ENCODE peak calls at places on chromosomes 12 and 14, in seven cellular contexts. One of them, this sample, is unnamed.
A peak's percentile ranks its signal among the peaks of the same experiment; 100 is the strongest.

GRCh38 chr12:120117961-120118709 is 1.6 kb upstream of the RAB35 start:
- DNase-seq in PC-3: peak; percentile 71
- DNase-seq in keratinocyte: peak; percentile 74
- DNase-seq in fibroblast of lung: peak; percentile 39
- DNase-seq in neuronal stem cell: no peak
- DNase-seq in H7: peak; percentile 85
- DNase-seq in left ventricle myocardium inferior: no peak
- DNase-seq in this sample: no peak

GRCh38 chr12:116426391-116427136 is 132.6 kb upstream of the MAP1LC3B2 start:
- DNase-seq in PC-3: peak; percentile 99
- DNase-seq in keratinocyte: peak; percentile 95
- DNase-seq in fibroblast of lung: peak; percentile 97
- DNase-seq in neuronal stem cell: no peak
- DNase-seq in H7: peak; percentile 66
- DNase-seq in left ventricle myocardium inferior: peak; percentile 35
- DNase-seq in this sample: peak; percentile 92

GRCh38 chr12:27790179-27790578 is 10.1 kb upstream of the MANSC4 start:
- DNase-seq in PC-3: no peak
- DNase-seq in keratinocyte: no peak
- DNase-seq in fibroblast of lung: no peak
- DNase-seq in neuronal stem cell: no peak
- DNase-seq in H7: no peak
- DNase-seq in left ventricle myocardium inferior: no peak
- DNase-seq in this sample: no peak

GRCh38 chr12:122891661-122892525 is 4.0 kb downstream of the VPS37B start:
- DNase-seq in PC-3: peak; percentile 88
- DNase-seq in keratinocyte: no peak
- DNase-seq in fibroblast of lung: peak; percentile 85
- DNase-seq in neuronal stem cell: peak; percentile 68
- DNase-seq in H7: peak; percentile 77
- DNase-seq in left ventricle myocardium inferior: no peak
- DNase-seq in this sample: no peak

GRCh38 chr14:32074887-32075572 is 2.1 kb upstream of the ARHGAP5 start:
- DNase-seq in PC-3: peak; percentile 19
- DNase-seq in keratinocyte: no peak
- DNase-seq in fibroblast of lung: peak; percentile 41
- DNase-seq in neuronal stem cell: no peak
- DNase-seq in H7: no peak
- DNase-seq in left ventricle myocardium inferior: no peak
- DNase-seq in this sample: no peak

GRCh38 chr14:68658029-68658509 is 134.8 kb downstream of the ZFP36L1 start:
- DNase-seq in PC-3: no peak
- DNase-seq in keratinocyte: no peak
- DNase-seq in fibroblast of lung: no peak
- DNase-seq in neuronal stem cell: no peak
- DNase-seq in H7: no peak
- DNase-seq in left ventricle myocardium inferior: no peak
- DNase-seq in this sample: no peak

GRCh38 chr12:100138048-100138907 is 4.4 kb downstream of the BLTP3B start:
- DNase-seq in PC-3: peak; percentile 45
- DNase-seq in keratinocyte: no peak
- DNase-seq in fibroblast of lung: no peak
- DNase-seq in neuronal stem cell: no peak
- DNase-seq in H7: no peak
- DNase-seq in left ventricle myocardium inferior: no peak
- DNase-seq in this sample: no peak

GRCh38 chr14:99360774-99361595 is 89.0 kb upstream of the BCL11B start:
- DNase-seq in PC-3: peak; percentile 15
- DNase-seq in keratinocyte: no peak
- DNase-seq in fibroblast of lung: no peak
- DNase-seq in neuronal stem cell: no peak
- DNase-seq in H7: no peak
- DNase-seq in left ventricle myocardium inferior: no peak
- DNase-seq in this sample: no peak

GRCh38 chr12:51971679-51972423 is 20.4 kb downstream of the ACVR1B start:
- DNase-seq in PC-3: no peak
- DNase-seq in keratinocyte: no peak
- DNase-seq in fibroblast of lung: no peak
- DNase-seq in neuronal stem cell: no peak
- DNase-seq in H7: no peak
- DNase-seq in left ventricle myocardium inferior: no peak
- DNase-seq in this sample: no peak

GRCh38 chr12:122811777-122812176 is 23.5 kb upstream of the HIP1R start:
- DNase-seq in PC-3: no peak
- DNase-seq in keratinocyte: no peak
- DNase-seq in fibroblast of lung: no peak
- DNase-seq in neuronal stem cell: no peak
- DNase-seq in H7: no peak
- DNase-seq in left ventricle myocardium inferior: no peak
- DNase-seq in this sample: no peak

GRCh38 chr14:70098257-70098809 is 90.4 kb downstream of the SLC8A3 start:
- DNase-seq in PC-3: no peak
- DNase-seq in keratinocyte: no peak
- DNase-seq in fibroblast of lung: peak; percentile 3
- DNase-seq in neuronal stem cell: no peak
- DNase-seq in H7: no peak
- DNase-seq in left ventricle myocardium inferior: no peak
- DNase-seq in this sample: no peak

GRCh38 chr12:66663605-66664004 is 15.3 kb downstream of the GRIP1 start:
- DNase-seq in PC-3: no peak
- DNase-seq in keratinocyte: no peak
- DNase-seq in fibroblast of lung: no peak
- DNase-seq in neuronal stem cell: no peak
- DNase-seq in H7: no peak
- DNase-seq in left ventricle myocardium inferior: no peak
- DNase-seq in this sample: no peak

GRCh38 chr12:124497658-124498057 is 69.8 kb downstream of the NCOR2 start:
- DNase-seq in PC-3: no peak
- DNase-seq in keratinocyte: no peak
- DNase-seq in fibroblast of lung: peak; percentile 93
- DNase-seq in neuronal stem cell: no peak
- DNase-seq in H7: no peak
- DNase-seq in left ventricle myocardium inferior: peak; percentile 84
- DNase-seq in this sample: no peak

GRCh38 chr12:62686938-62687337 is 220.3 kb downstream of the MON2 start:
- DNase-seq in PC-3: no peak
- DNase-seq in keratinocyte: no peak
- DNase-seq in fibroblast of lung: no peak
- DNase-seq in neuronal stem cell: no peak
- DNase-seq in H7: no peak
- DNase-seq in left ventricle myocardium inferior: no peak
- DNase-seq in this sample: no peak

GRCh38 chr12:123912415-123913385 is 59.9 kb downstream of the CCDC92 start:
- DNase-seq in PC-3: no peak
- DNase-seq in keratinocyte: no peak
- DNase-seq in fibroblast of lung: no peak
- DNase-seq in neuronal stem cell: no peak
- DNase-seq in H7: peak; percentile 53
- DNase-seq in left ventricle myocardium inferior: no peak
- DNase-seq in this sample: no peak

GRCh38 chr12:52189376-52190174 is 2.2 kb downstream of the KRT80 start:
- DNase-seq in PC-3: peak; percentile 54
- DNase-seq in keratinocyte: no peak
- DNase-seq in fibroblast of lung: peak; percentile 77
- DNase-seq in neuronal stem cell: no peak
- DNase-seq in H7: peak; percentile 56
- DNase-seq in left ventricle myocardium inferior: no peak
- DNase-seq in this sample: no peak

GRCh38 chr12:13241833-13242232 is 45.3 kb downstream of the EMP1 start:
- DNase-seq in PC-3: peak; percentile 61
- DNase-seq in keratinocyte: no peak
- DNase-seq in fibroblast of lung: no peak
- DNase-seq in neuronal stem cell: no peak
- DNase-seq in H7: no peak
- DNase-seq in left ventricle myocardium inferior: no peak
- DNase-seq in this sample: no peak
- H3K4me3 ChIP-seq in PC-3: no peak overlapping the region
- H3K4me3 ChIP-seq in keratinocyte: no peak overlapping the region
- H3K4me3 ChIP-seq in fibroblast of lung: no peak overlapping the region
- H3K4me3 ChIP-seq in neuronal stem cell: no peak overlapping the region
- H3K4me3 ChIP-seq in H7: no peak overlapping the region
- H3K4me3 ChIP-seq in left ventricle myocardium inferior: no peak overlapping the region
- H3K4me3 ChIP-seq in this sample: no peak overlapping the region

GRCh38 chr12:50055831-50056628 is 1.4 kb upstream of the ASIC1 start:
- DNase-seq in PC-3: peak; percentile 58
- DNase-seq in keratinocyte: no peak
- DNase-seq in fibroblast of lung: no peak
- DNase-seq in neuronal stem cell: no peak
- DNase-seq in H7: peak; percentile 88
- DNase-seq in left ventricle myocardium inferior: no peak
- DNase-seq in this sample: peak; percentile 55
- H3K4me3 ChIP-seq in PC-3: peak overlapping the region; percentile 39
- H3K4me3 ChIP-seq in keratinocyte: peak overlapping the region; percentile 45
- H3K4me3 ChIP-seq in fibroblast of lung: no peak overlapping the region
- H3K4me3 ChIP-seq in neuronal stem cell: peak overlapping the region; percentile 49
- H3K4me3 ChIP-seq in H7: peak overlapping the region; percentile 5
- H3K4me3 ChIP-seq in left ventricle myocardium inferior: peak overlapping the region; percentile 15
- H3K4me3 ChIP-seq in this sample: no peak overlapping the region

DNA sequence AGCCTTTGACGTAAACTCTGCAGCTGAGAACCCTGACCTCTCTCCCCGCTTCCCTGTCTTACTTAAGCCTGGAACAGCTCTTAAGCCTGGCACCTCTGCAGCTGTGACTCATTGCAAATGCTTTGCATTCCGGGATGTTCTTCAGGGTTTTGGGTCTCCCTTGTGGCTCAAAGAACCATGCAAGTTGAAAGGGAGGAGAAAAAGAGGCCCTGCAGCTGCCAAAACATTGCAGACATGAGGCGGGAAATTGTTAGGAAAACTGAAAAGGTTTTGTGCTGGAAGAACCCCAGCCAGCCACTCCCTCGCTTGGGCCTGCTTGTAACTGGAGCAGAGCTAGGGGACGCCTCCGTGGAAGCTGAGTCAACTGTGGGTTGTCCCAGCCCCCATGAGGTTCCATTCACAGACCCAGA is 60.2 kb upstream of the FERMT2 start:
- DNase-seq in PC-3: peak; percentile 89
- DNase-seq in keratinocyte: peak; percentile 61
- DNase-seq in fibroblast of lung: peak; percentile 99
- DNase-seq in neuronal stem cell: peak; percentile 56
- DNase-seq in H7: peak; percentile 31
- DNase-seq in left ventricle myocardium inferior: peak; percentile 76
- DNase-seq in this sample: peak; percentile 79
- H3K4me3 ChIP-seq in PC-3: no peak overlapping the region
- H3K4me3 ChIP-seq in keratinocyte: no peak overlapping the region
- H3K4me3 ChIP-seq in fibroblast of lung: no peak overlapping the region
- H3K4me3 ChIP-seq in neuronal stem cell: no peak overlapping the region
- H3K4me3 ChIP-seq in H7: no peak overlapping the region
- H3K4me3 ChIP-seq in left ventricle myocardium inferior: no peak overlapping the region
- H3K4me3 ChIP-seq in this sample: no peak overlapping the region

DNA sequence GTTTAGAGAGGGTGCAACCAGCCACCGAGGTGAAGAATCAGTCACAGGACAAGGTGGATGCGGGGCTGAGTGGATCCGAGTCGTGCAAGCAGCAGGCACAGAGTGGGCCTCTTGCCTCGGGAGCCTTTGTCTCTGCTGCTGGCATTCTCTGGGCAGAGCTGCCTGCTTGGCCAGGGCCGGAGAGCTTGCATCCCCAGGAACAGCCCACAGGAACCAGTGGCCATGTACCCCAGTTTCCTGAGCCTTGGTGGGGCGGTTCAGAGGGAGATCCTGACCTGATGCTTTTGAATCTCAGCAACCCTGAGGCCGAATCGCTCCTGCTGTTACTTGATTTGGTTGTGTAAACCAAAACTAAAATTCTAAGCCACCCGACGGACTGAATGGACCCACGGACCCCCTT is 50.1 kb upstream of the EIF5 start:
- DNase-seq in PC-3: no peak
- DNase-seq in keratinocyte: no peak
- DNase-seq in fibroblast of lung: no peak
- DNase-seq in neuronal stem cell: no peak
- DNase-seq in H7: peak; percentile 41
- DNase-seq in left ventricle myocardium inferior: no peak
- DNase-seq in this sample: no peak
- H3K4me3 ChIP-seq in PC-3: no peak overlapping the region
- H3K4me3 ChIP-seq in keratinocyte: no peak overlapping the region
- H3K4me3 ChIP-seq in fibroblast of lung: no peak overlapping the region
- H3K4me3 ChIP-seq in neuronal stem cell: peak overlapping the region; percentile 33
- H3K4me3 ChIP-seq in H7: no peak overlapping the region
- H3K4me3 ChIP-seq in left ventricle myocardium inferior: no peak overlapping the region
- H3K4me3 ChIP-seq in this sample: no peak overlapping the region

DNA sequence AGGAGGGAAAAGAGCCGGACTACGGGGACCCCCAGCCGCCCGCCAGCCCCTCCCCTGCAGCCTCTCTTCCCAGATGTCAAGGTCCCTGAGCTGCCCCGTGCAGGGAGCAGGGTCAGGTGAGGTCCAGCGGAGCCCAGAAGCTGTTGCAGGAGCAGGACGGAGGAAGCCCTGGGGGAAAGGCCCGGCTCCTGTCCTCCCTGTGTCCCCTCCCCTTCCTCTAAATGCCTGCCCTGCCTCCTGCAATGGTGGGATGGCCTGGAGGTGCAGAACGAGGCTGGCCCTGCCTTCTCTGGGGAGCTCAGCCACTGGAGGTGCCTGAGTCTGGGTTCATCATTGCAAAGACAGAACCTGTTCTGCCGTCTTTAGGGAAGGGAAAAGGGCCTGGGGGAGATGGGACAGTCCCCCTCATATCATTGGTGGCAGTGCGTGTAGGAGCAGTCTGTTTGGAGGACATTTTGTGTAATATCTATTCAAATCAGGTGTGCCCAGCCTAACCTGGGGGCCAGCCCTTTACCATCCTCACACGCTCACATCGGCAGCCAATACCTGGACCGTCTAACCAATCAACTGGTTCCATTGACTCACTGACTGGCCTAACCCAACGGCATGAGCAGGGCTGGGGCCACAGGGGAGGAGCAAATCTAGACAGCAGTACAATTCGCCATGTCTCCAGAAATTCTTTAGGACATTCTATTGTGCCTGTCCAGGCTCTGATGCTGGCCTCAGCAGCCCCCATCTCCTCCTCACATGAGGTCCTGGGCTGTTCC is 364.1 kb upstream of the SFSWAP start:
- DNase-seq in PC-3: no peak
- DNase-seq in keratinocyte: no peak
- DNase-seq in fibroblast of lung: no peak
- DNase-seq in neuronal stem cell: no peak
- DNase-seq in H7: peak; percentile 67
- DNase-seq in left ventricle myocardium inferior: no peak
- DNase-seq in this sample: no peak
- H3K4me3 ChIP-seq in PC-3: no peak overlapping the region
- H3K4me3 ChIP-seq in keratinocyte: no peak overlapping the region
- H3K4me3 ChIP-seq in fibroblast of lung: no peak overlapping the region
- H3K4me3 ChIP-seq in neuronal stem cell: no peak overlapping the region
- H3K4me3 ChIP-seq in H7: no peak overlapping the region
- H3K4me3 ChIP-seq in left ventricle myocardium inferior: no peak overlapping the region
- H3K4me3 ChIP-seq in this sample: no peak overlapping the region

DNA sequence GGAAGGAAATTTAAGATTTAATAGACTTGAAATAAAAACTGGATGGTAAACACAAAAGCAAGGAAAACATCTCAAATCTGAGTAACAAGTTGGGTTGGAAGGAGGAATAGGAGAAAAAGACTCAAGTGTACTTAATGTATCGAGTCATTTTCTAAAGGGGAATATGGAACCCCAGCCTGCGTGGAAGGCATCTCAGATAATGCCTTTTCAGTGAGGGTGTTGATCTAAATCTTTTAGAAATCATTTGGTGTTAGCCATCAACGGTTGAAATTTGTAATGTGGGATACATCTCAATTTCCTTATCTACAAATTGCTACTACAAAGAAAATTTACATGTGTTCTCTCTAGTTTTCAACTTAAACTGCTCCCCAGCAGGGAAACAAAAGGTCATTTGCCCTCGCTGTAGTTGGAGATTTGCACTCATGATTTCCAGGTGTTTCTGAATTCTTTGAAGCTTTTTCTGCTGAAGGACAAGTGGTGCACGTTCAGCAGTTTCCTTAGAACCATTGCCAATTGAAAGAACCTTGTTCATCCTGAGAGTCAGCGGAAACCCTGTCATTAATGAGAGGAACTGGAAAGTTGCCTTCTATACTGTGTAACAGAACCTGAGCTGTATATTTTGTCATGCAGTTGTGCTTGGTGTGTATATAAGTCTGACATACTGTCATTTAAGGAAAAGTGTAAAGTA is 2.2 kb downstream of the PCBP2 start:
- DNase-seq in PC-3: no peak
- DNase-seq in keratinocyte: no peak
- DNase-seq in fibroblast of lung: no peak
- DNase-seq in neuronal stem cell: no peak
- DNase-seq in H7: no peak
- DNase-seq in left ventricle myocardium inferior: no peak
- DNase-seq in this sample: no peak
- H3K4me3 ChIP-seq in PC-3: peak overlapping the region; percentile 95
- H3K4me3 ChIP-seq in keratinocyte: peak overlapping the region; percentile 92
- H3K4me3 ChIP-seq in fibroblast of lung: peak overlapping the region; percentile 94
- H3K4me3 ChIP-seq in neuronal stem cell: no peak overlapping the region
- H3K4me3 ChIP-seq in H7: no peak overlapping the region
- H3K4me3 ChIP-seq in left ventricle myocardium inferior: peak overlapping the region; percentile 77
- H3K4me3 ChIP-seq in this sample: peak overlapping the region; percentile 65

This sample was measured in RWPE2.